ENCODE peak calls at places on chromosomes 6 and 20, in four cellular contexts. One of them, this sample, is unnamed.

GRCh38 chr6:63740709-63741108 is 105.1 kb downstream of the PHF3 start:
- DNase-seq in K562: no peak
- DNase-seq in GM12878: no peak
- DNase-seq in HepG2: no peak
- DNase-seq in this sample: no peak

GRCh38 chr6:83006270-83006905 is 59.3 kb downstream of the UBE3D start:
- DNase-seq in K562: peak
- DNase-seq in GM12878: no peak
- DNase-seq in HepG2: no peak
- DNase-seq in this sample: no peak

GRCh38 chr6:106084106-106084963 is 1.8 kb upstream of the PRDM1 start:
- DNase-seq in K562: peak
- DNase-seq in GM12878: peak
- DNase-seq in HepG2: peak
- DNase-seq in this sample: peak

GRCh38 chr6:158422629-158423238 is 110.5 kb downstream of the TULP4 start:
- DNase-seq in K562: no peak
- DNase-seq in GM12878: no peak
- DNase-seq in HepG2: no peak
- DNase-seq in this sample: peak

GRCh38 chr6:136747538-136747937 is 44.7 kb downstream of the MAP3K5 start:
- DNase-seq in K562: no peak
- DNase-seq in GM12878: no peak
- DNase-seq in HepG2: no peak
- DNase-seq in this sample: no peak

GRCh38 chr20:49099011-49099410 is 52.9 kb downstream of the CSE1L start:
- DNase-seq in K562: no peak
- DNase-seq in GM12878: no peak
- DNase-seq in HepG2: no peak
- DNase-seq in this sample: no peak

GRCh38 chr6:160634706-160635105 is 29.4 kb downstream of the LPA start:
- DNase-seq in K562: no peak
- DNase-seq in GM12878: peak
- DNase-seq in HepG2: no peak
- DNase-seq in this sample: no peak

GRCh38 chr20:46430921-46431712 is 24.7 kb upstream of the ELMO2 start:
- DNase-seq in K562: no peak
- DNase-seq in GM12878: no peak
- DNase-seq in HepG2: no peak
- DNase-seq in this sample: no peak

GRCh38 chr20:47498606-47499005 is 3.1 kb upstream of the NCOA3 start:
- DNase-seq in K562: no peak
- DNase-seq in GM12878: no peak
- DNase-seq in HepG2: no peak
- DNase-seq in this sample: no peak

GRCh38 chr20:63064745-63065711 is 58.3 kb upstream of the BHLHE23 start:
- DNase-seq in K562: no peak
- DNase-seq in GM12878: no peak
- DNase-seq in HepG2: no peak
- DNase-seq in this sample: peak

DNA sequence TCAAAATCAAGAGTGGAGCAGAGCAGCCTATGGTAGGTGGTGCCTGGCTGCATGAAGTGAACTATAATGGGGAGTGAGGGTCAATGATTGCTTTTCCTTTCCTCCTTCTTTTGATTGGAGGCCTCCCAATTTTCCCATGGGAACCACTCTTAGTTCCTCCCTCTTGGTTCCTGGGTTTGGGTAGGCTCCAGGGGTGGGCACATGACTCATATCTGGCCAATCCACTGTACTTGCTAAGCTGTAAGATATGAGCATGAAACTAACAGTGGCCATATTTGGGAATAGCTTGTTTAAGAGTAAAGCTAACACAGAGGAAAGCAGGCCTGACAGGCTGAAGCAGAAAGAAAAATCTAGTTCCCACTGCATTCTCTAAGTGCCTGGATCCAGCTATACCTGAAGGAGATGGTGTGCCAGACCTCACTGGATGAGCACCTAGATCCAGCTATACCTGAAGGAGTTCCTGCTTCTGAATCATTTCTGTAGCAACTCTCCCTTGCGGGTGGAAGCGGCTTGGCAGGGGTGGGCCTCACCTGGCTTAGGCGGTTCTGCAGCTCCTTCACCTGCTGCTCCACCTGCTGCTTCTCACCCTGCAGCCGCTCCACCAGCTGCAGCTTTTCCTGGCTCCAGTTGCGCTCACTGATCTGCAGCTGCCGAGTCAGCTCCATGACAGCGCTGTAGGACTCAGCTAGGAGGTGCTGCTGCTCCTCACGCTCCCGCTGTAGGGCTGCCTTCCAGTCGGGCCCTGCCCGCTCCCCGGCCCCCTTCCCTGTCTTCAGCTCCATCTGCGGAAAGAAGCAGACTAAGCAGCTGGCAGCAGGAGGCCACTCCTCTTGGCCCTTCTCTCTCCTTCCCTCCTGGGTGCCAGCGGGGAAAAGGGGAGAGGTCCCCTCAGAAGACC is 29.0 kb upstream of the DSN1 start:
- DNase-seq in K562: no peak
- DNase-seq in GM12878: no peak
- DNase-seq in HepG2: no peak
- DNase-seq in this sample: no peak
- TF ChIP-seq CREM in K562: no peak
- TF ChIP-seq CREM in GM12878: no peak
- TF ChIP-seq CREM in HepG2: no peak
- TF ChIP-seq CREM in this sample: no peak

GRCh38 chr6:34145161-34146020 is 496 bp downstream of the GRM4 start:
- DNase-seq in K562: peak
- DNase-seq in GM12878: no peak
- DNase-seq in HepG2: no peak
- DNase-seq in this sample: peak
- TF ChIP-seq CREM in K562: no peak
- TF ChIP-seq CREM in GM12878: no peak
- TF ChIP-seq CREM in HepG2: no peak
- TF ChIP-seq CREM in this sample: no peak

GRCh38 chr6:69427882-69428281 is 368.9 kb downstream of the LMBRD1 start:
- DNase-seq in K562: no peak
- DNase-seq in GM12878: no peak
- DNase-seq in HepG2: no peak
- DNase-seq in this sample: no peak
- TF ChIP-seq CREM in K562: no peak
- TF ChIP-seq CREM in GM12878: no peak
- TF ChIP-seq CREM in HepG2: no peak
- TF ChIP-seq CREM in this sample: no peak

GRCh38 chr20:17936306-17936790 is 32.2 kb downstream of the SNX5 start:
- DNase-seq in K562: no peak
- DNase-seq in GM12878: no peak
- DNase-seq in HepG2: no peak
- DNase-seq in this sample: no peak
- TF ChIP-seq CREM in K562: no peak
- TF ChIP-seq CREM in GM12878: no peak
- TF ChIP-seq CREM in HepG2: no peak
- TF ChIP-seq CREM in this sample: no peak

GRCh38 chr6:2257358-2257757 is 12.0 kb upstream of the GMDS start:
- DNase-seq in K562: no peak
- DNase-seq in GM12878: no peak
- DNase-seq in HepG2: no peak
- DNase-seq in this sample: no peak
- TF ChIP-seq CREM in K562: no peak
- TF ChIP-seq CREM in GM12878: no peak
- TF ChIP-seq CREM in HepG2: no peak
- TF ChIP-seq CREM in this sample: no peak

DNA sequence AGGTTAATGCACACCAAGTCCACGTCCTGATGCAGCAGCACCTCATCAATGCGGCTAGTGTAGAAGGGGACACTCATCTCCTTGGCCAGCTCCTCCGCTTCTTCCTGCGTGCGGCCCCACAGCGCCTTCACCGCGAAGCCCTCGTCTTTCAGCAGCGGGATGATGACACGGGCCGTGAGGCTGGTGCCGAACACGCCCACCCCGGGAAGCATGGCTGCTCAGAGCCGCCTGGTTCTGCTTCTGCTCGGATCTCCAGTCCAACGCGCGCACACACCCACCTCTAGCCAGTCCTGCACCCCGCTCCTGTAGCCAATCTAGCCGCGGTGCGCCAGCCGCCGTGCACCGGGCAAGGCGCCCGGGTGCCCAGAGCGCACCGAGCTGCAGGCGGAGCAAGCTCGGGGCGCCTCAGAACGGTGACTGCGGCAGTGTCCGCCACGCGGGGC is 700 bp downstream of the GFOD1 start:
- DNase-seq in K562: peak
- DNase-seq in GM12878: no peak
- DNase-seq in HepG2: peak
- DNase-seq in this sample: peak
- TF ChIP-seq CREM in K562: peak
- TF ChIP-seq CREM in GM12878: no peak
- TF ChIP-seq CREM in HepG2: no peak
- TF ChIP-seq CREM in this sample: no peak

DNA sequence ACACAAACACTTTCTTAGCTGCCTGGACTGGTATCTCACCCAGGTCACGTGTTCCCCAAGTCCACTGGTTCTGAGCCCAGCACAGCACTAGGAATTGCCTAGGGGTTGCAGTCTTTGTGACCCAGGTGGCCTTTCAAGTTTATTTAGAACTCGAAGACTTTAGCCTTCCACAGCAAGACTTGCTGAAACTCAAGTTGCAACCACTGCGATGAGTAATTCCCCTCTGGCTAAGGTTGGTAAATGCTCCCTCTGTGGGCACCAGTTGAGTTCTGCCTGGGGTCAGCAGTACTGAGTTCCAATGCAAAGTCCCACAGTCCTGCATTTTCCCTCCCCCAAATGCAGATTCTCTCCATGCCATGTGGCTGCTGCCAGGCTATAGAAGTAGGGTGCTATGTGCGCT is 77.6 kb upstream of the MOCS1 start:
- DNase-seq in K562: no peak
- DNase-seq in GM12878: no peak
- DNase-seq in HepG2: no peak
- DNase-seq in this sample: peak
- TF ChIP-seq CREM in K562: no peak
- TF ChIP-seq CREM in GM12878: no peak
- TF ChIP-seq CREM in HepG2: no peak
- TF ChIP-seq CREM in this sample: no peak

GRCh38 chr6:50843842-50844241 is 25.2 kb downstream of the TFAP2B start:
- DNase-seq in K562: peak
- DNase-seq in GM12878: no peak
- DNase-seq in HepG2: no peak
- DNase-seq in this sample: peak
- TF ChIP-seq CREM in K562: no peak
- TF ChIP-seq CREM in GM12878: no peak
- TF ChIP-seq CREM in HepG2: no peak
- TF ChIP-seq CREM in this sample: no peak